ENCODE peak calls at places on chromosomes 2 and 18, in nine cellular contexts. P is IMR-90; T is colonic mucosa; Q is GM23248; G is cardiac muscle cell; B is CD8-positive, alpha-beta memory T cell; V is SJSA1; C is CD4-positive, CD25-positive, alpha-beta regulatory T cell; X is pancreas. O is an unnamed sample. For H3K27me3 and H3K9me3, the result is how much of the 10 kb centered on the place peaks cover.

GRCh38 chr2:84905181-84906107 is at the start of gene TMSB10:
- DNase-seq in V (peak), B (peak), T (peak), C (peak), X (peak), P (peak), G (peak), Q (peak), O (peak)

GRCh38 chr18:63982361-63982760 is 12.5 kb downstream of the SERPINB8 start:
- DNase-seq in T (no peak), Q (no peak), B (no peak), G (no peak), P (no peak), C (no peak), X (no peak), V (no peak), O (no peak)

GRCh38 chr2:199466704-199467461 is 9.1 kb upstream of the SATB2 start:
- DNase-seq in P (no peak), B (no peak), X (no peak), V (no peak), T (peak), Q (no peak), C (no peak), G (no peak), O (no peak)

GRCh38 chr2:112493858-112494648 is 12.1 kb downstream of the TTL start:
- DNase-seq in C (no peak), G (no peak), X (no peak), Q (peak), V (no peak), B (no peak), T (peak), P (peak), O (no peak)

GRCh38 chr2:236242057-236242495 is 22.1 kb downstream of the ASB18 start:
- DNase-seq in V (peak), X (no peak), G (no peak), P (no peak), T (no peak), B (no peak), Q (no peak), C (no peak), O (no peak)

GRCh38 chr2:235218486-235218907 is 266.7 kb downstream of the SH3BP4 start:
- DNase-seq in X (no peak), B (no peak), V (no peak), G (no peak), P (no peak), T (no peak), Q (no peak), C (no peak), O (no peak)

GRCh38 chr2:138814123-138814883 is 34.1 kb upstream of the NXPH2 start:
- DNase-seq in X (no peak), B (no peak), T (no peak), V (no peak), G (no peak), Q (no peak), P (no peak), C (no peak), O (no peak)

GRCh38 chr2:236642584-236643291 is 73.1 kb downstream of the ACKR3 start:
- DNase-seq in X (peak), V (peak), P (peak), C (no peak), T (peak), G (no peak), Q (peak), B (no peak), O (peak)

GRCh38 chr2:25879133-25879730 is 945 bp upstream of the ASXL2 start:
- DNase-seq in C (no peak), V (no peak), X (no peak), B (no peak), G (no peak), P (peak), T (no peak), Q (peak), O (no peak)

GRCh38 chr18:58653814-58654509 is 17.3 kb upstream of the MALT1 start:
- DNase-seq in P (no peak), C (no peak), G (no peak), B (no peak), Q (no peak), V (no peak), X (no peak), T (no peak), O (no peak)

GRCh38 chr18:59685501-59685900 is 11.7 kb downstream of the CCBE1 start:
- DNase-seq in B (no peak), C (no peak), T (no peak), P (no peak), V (no peak), Q (no peak), X (no peak), G (no peak), O (no peak)

GRCh38 chr18:44741070-44741469 is 60.4 kb downstream of the SETBP1 start:
- DNase-seq in P (no peak), C (no peak), V (no peak), G (no peak), X (no peak), Q (no peak), B (no peak), T (no peak), O (no peak)

GRCh38 chr2:239802101-239802649 is 223.0 kb downstream of the NDUFA10 start:
- DNase-seq in X (no peak), B (no peak), V (peak), Q (no peak), T (no peak), G (no peak), P (no peak), C (no peak), O (peak)

GRCh38 chr2:40095003-40095402 is 315.9 kb upstream of the THUMPD2 start:
- DNase-seq in X (no peak), B (no peak), P (peak), T (no peak), C (no peak), V (no peak), G (no peak), Q (peak), O (no peak)

GRCh38 chr18:8808001-8808400 is 102.6 kb downstream of the MTCL1 start:
- DNase-seq in B (no peak), G (no peak), X (no peak), P (peak), T (no peak), C (no peak), V (no peak), Q (no peak), O (peak)

GRCh38 chr2:23838970-23839369 is 88.0 kb downstream of the ATAD2B start:
- DNase-seq in Q (no peak), T (no peak), P (no peak), B (no peak), C (no peak), V (no peak), X (no peak), G (no peak), O (no peak)

GRCh38 chr2:219214141-219214540 is 4.6 kb downstream of the ABCB6 start:
- DNase-seq in V (peak), G (no peak), T (no peak), P (no peak), Q (no peak), C (no peak), B (no peak), X (no peak), O (no peak)

GRCh38 chr18:29969876-29970275 is 1072.7 kb downstream of the DSC3 start:
- DNase-seq in P (no peak), X (no peak), G (no peak), C (no peak), V (no peak), Q (peak), B (no peak), T (no peak), O (no peak)

GRCh38 chr2:217707116-217707742 is 295.6 kb downstream of the TNS1 start:
- DNase-seq in B (no peak), V (no peak), P (peak), Q (peak), T (no peak), C (no peak), X (no peak), G (no peak), O (no peak)

GRCh38 chr2:233690444-233690843 is 2.2 kb upstream of the UGT1A6 start:
- DNase-seq in T (no peak), G (no peak), P (peak), V (no peak), B (no peak), Q (no peak), C (no peak), X (no peak), O (no peak)

GRCh38 chr2:213818436-213818835 is 534.2 kb downstream of the SPAG16 start:
- DNase-seq in X (no peak), C (no peak), V (no peak), P (peak), T (no peak), G (no peak), Q (no peak), B (no peak), O (no peak)

GRCh38 chr2:62038980-62039771 is 133.7 kb downstream of the COMMD1 start:
- DNase-seq in P (peak), T (no peak), Q (peak), V (no peak), G (no peak), B (no peak), C (no peak), X (no peak), O (no peak)

GRCh38 chr18:63578357-63578958 is 8.7 kb upstream of the SERPINB13 start:
- DNase-seq in G (peak), T (peak), Q (peak), C (no peak), X (peak), P (peak), B (no peak), V (no peak), O (peak)

GRCh38 chr18:56152547-56152946 is 485.8 kb downstream of the TXNL1 start:
- DNase-seq in T (no peak), B (no peak), X (no peak), G (no peak), V (no peak), C (no peak), Q (no peak), P (no peak), O (no peak)

GRCh38 chr2:184560603-184561002 is 37.7 kb upstream of the ZNF804A start:
- DNase-seq in P (no peak), C (no peak), B (no peak), Q (no peak), T (no peak), X (no peak), V (no peak), G (no peak), O (no peak)

GRCh38 chr2:216090369-216090786 is 8.7 kb downstream of the TMEM169 start:
- DNase-seq in T (no peak), V (no peak), B (no peak), G (no peak), X (no peak), P (peak), C (no peak), Q (peak), O (no peak)

GRCh38 chr2:233331536-233331935 is 22.8 kb upstream of the DGKD start:
- DNase-seq in X (no peak), C (peak), P (no peak), Q (no peak), T (peak), B (peak), V (no peak), G (no peak), O (peak)

GRCh38 chr2:102910724-102911123 is 148.9 kb downstream of the TMEM182 start:
- DNase-seq in V (no peak), G (no peak), T (no peak), C (no peak), Q (no peak), X (no peak), B (no peak), P (no peak), O (no peak)

GRCh38 chr2:229715895-229716507 is 1.6 kb upstream of the DNER start:
- DNase-seq in B (no peak), Q (no peak), V (no peak), T (peak), C (peak), P (no peak), G (peak), X (no peak), O (peak)

GRCh38 chr2:111048856-111049551 is 71.7 kb upstream of the BCL2L11 start:
- DNase-seq in V (no peak), T (peak), X (no peak), B (no peak), C (no peak), Q (no peak), P (no peak), G (no peak), O (no peak)

GRCh38 chr2:30398488-30398887 is 48.6 kb upstream of the LCLAT1 start:
- DNase-seq in G (no peak), B (no peak), Q (peak), X (no peak), T (no peak), V (no peak), P (peak), C (no peak), O (no peak)

GRCh38 chr2:239143858-239144712 is 256.7 kb downstream of the HDAC4 start:
- DNase-seq in G (peak), C (peak), Q (peak), X (no peak), V (peak), T (no peak), P (peak), B (no peak), O (peak)

GRCh38 chr2:74440378-74441110 is 1.2 kb downstream of the RTKN start:
- DNase-seq in B (no peak), C (no peak), V (peak), Q (peak), G (peak), P (peak), T (peak), X (peak), O (peak)

GRCh38 chr2:230068658-230069080 is at the start of gene SLC16A14:
- DNase-seq in C (peak), P (peak), T (peak), X (peak), Q (peak), G (peak), V (no peak), B (peak), O (peak)

DNA sequence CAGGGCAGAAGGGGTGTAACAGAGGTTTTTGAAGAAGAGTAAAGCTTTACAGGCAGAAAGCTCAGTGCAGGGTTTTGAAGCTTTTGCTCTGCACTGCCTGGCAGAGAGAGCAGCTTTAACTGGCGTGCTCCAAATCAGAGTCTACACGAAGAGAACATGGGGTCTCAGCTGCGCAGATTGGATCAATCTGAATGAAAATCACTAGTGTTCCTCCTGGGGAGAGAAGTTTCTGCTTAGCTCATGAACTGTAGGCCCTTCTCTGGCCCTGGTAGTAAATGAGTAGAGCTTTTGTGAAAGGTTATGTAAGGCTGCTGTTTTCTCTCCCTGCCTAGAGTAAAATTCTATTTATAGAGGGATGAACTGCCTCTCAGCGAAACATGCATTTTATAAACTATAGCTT is 13.6 kb downstream of the DCC start:
- DNase-seq in P (no peak), G (no peak), T (no peak), B (no peak), Q (no peak), X (no peak), V (no peak), C (no peak), O (no peak)
- H3K27me3 ChIP-seq in P (under half), G (under half), T (under half), B (under half), Q (under half), X (under half), V (under half), C (under half), O (under half)

GRCh38 chr2:80476535-80477117 is 172.1 kb upstream of the LRRTM1 start:
- DNase-seq in Q (no peak), G (peak), V (no peak), C (no peak), T (no peak), P (no peak), X (no peak), B (no peak), O (no peak)

GRCh38 chr2:80473806-80474205 is 169.3 kb upstream of the LRRTM1 start:
- DNase-seq in Q (no peak), B (no peak), T (no peak), P (no peak), X (no peak), G (no peak), C (no peak), V (no peak), O (no peak)

GRCh38 chr2:80473069-80473468 is 168.5 kb upstream of the LRRTM1 start:
- DNase-seq in B (no peak), P (no peak), X (no peak), T (no peak), G (no peak), V (no peak), C (no peak), Q (no peak), O (no peak)

GRCh38 chr2:80475970-80476369 is 171.4 kb upstream of the LRRTM1 start:
- DNase-seq in X (no peak), G (no peak), B (no peak), C (no peak), V (no peak), P (no peak), T (no peak), Q (no peak), O (no peak)
- H3K9me3 ChIP-seq in X (under half), G (under half), B (under half), C (under half), V (under half), P (under half), T (under half), Q (under half), O (under half)

GRCh38 chr2:176072951-176073904 is 10.5 kb downstream of the EVX2 start:
- DNase-seq in X (no peak), B (no peak), G (no peak), V (no peak), T (no peak), Q (no peak), P (no peak), C (no peak), O (no peak)

GRCh38 chr2:176076063-176076462 is 7.7 kb downstream of the EVX2 start:
- DNase-seq in C (no peak), X (no peak), V (no peak), G (no peak), Q (no peak), T (no peak), B (no peak), P (no peak), O (no peak)

GRCh38 chr2:176078440-176079284 is 5.1 kb downstream of the EVX2 start:
- DNase-seq in P (no peak), G (no peak), V (no peak), C (no peak), X (no peak), T (no peak), Q (no peak), B (no peak), O (no peak)

GRCh38 chr2:176074919-176075425 is 8.8 kb downstream of the EVX2 start:
- DNase-seq in B (no peak), T (no peak), C (no peak), P (no peak), X (no peak), Q (no peak), V (no peak), G (no peak), O (no peak)

DNA sequence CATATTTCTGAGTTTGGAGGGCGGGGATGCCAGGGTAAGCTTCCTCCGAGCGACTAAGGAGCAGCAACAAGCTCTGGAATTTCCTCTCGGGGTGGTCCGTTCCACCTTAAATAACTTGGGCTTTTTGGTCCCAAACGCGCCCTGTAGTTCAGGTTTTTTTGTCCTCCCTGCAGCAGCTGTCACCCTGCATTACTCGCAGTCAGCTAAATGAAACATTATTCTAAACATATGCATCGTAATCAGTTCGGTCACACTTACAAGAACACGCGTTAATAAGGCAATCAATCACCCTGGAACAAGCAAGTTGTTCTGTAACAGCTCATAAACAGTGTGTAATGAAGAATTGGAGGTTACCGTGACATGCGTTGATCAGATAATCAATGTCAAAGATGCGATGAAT is 8.3 kb downstream of the EVX2 start:
- DNase-seq in V (no peak), C (no peak), X (no peak), B (no peak), P (no peak), Q (no peak), G (no peak), T (no peak), O (peak)
- H3K27me3 ChIP-seq in V (half or more), C (half or more), X (under half), B (half or more), P (half or more), Q (half or more), G (half or more), T (half or more), O (under half)

GRCh38 chr2:89780318-89780717 is 1088.8 kb downstream of the RPIA start:
- DNase-seq in X (no peak), B (no peak), V (no peak), P (no peak), T (no peak), Q (no peak), C (no peak), G (no peak), O (no peak)
- H3K9me3 ChIP-seq in X (under half), B (half or more), V (under half), P (half or more), T (under half), Q (under half), C (under half), G (half or more), O (under half)

DNA sequence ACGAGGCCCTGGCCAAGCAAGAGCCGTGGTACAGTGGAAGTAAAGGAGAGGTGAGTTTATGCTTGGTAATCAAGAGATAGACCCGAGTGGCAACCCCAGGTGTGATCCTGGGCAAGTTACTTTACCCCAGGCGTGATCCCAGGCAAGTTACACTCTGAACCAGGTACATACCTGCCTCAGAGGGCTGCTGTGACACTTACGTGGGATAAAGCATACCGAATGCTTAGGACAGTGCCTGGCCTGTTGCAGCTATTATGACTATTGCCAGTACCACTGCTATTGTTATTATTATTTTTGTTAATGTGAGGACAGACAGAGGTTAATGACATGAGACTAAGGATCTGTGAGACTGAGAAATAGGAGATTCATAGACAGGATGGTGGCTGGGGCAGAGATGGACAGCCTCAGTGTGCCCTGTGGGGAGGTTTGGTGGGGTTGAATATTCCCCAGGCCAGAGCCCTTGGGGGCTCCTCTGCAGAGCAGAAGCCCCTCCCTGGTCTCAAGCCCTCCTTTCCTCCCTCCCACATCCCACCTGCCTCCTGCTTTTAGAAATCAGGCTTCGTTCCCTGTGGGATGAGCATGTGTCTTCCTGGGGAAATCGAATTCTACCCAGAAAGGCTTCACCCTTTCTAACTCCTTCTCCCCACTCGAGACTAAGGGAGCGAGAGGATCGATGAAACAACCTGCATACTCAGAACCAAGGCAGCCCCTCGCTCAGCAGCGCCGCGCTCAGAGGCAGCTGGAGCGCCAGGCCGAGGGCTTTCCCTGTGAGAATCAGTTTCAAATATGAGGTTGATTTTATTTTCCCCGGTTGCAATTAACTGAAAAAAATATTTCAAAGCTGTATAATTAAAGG is 62.0 kb upstream of the SIX3 start:
- DNase-seq in C (no peak), Q (no peak), T (no peak), G (no peak), X (no peak), V (no peak), P (no peak), B (no peak), O (no peak)
- H3K27me3 ChIP-seq in C (under half), Q (half or more), T (under half), G (under half), X (under half), V (under half), P (under half), B (under half), O (under half)

O was measured in testis.